ENCODE peak calls at places on chromosomes 6 and 20, in eight cellular contexts. O is adrenal gland, P is heart left ventricle, R is DND-41, G is AG04450, D is fibroblast of lung, C is uterus, H is neural crest cell. B is an unnamed sample.

GRCh38 chr20:24098886-24099285 is 110.3 kb upstream of the GGTLC1 start:
- DNase-seq in H (no peak), O (no peak), R (no peak), D (no peak), P (no peak), G (no peak), C (no peak), B (peak; percentile 63)

GRCh38 chr6:150269130-150269856 is 99.5 kb upstream of the IYD start:
- DNase-seq in D (no peak), R (no peak), P (no peak), O (no peak), G (no peak), C (no peak), H (no peak), B (no peak)

GRCh38 chr6:24919404-24919892 is 16.3 kb downstream of the RIPOR2 start:
- DNase-seq in C (no peak), G (no peak), R (peak; percentile 88), P (no peak), H (no peak), D (no peak), O (no peak), B (no peak)

GRCh38 chr6:99241905-99242534 is 107.5 kb downstream of the FAXC start:
- DNase-seq in H (peak; percentile 31), O (no peak), G (peak; percentile 1), R (peak; percentile 10), P (no peak), D (peak; percentile 22), C (no peak), B (peak; percentile 37)

GRCh38 chr6:28683945-28684538 is 158.4 kb downstream of the GPX5 start:
- DNase-seq in G (no peak), O (peak; percentile 32), C (no peak), H (peak; percentile 8), P (no peak), D (peak; percentile 58), R (peak; percentile 26), B (peak; percentile 68)

GRCh38 chr20:16292227-16292626 is 281.0 kb downstream of the KIF16B start:
- DNase-seq in C (no peak), O (no peak), H (no peak), G (no peak), D (peak; percentile 6), R (no peak), P (no peak), B (peak; percentile 8)

GRCh38 chr6:42140051-42140450 is 2.4 kb downstream of the C6orf132 start:
- DNase-seq in G (no peak), R (no peak), D (peak; percentile 17), H (no peak), P (no peak), C (no peak), O (no peak), B (no peak)

GRCh38 chr6:28922004-28922840 is 1.6 kb downstream of the TRIM27 start:
- DNase-seq in D (no peak), G (no peak), P (no peak), H (no peak), O (no peak), R (no peak), C (no peak), B (peak; percentile 49)

GRCh38 chr6:109073344-109074235 is 21.1 kb downstream of the SESN1 start:
- DNase-seq in R (peak; percentile 61), D (peak; percentile 86), G (peak; percentile 46), O (peak; percentile 59), C (peak; percentile 24), H (peak; percentile 51), P (no peak), B (peak; percentile 88)

GRCh38 chr6:27332692-27333641 is 20.9 kb upstream of the POM121L2 start:
- DNase-seq in D (peak; percentile 59), G (peak; percentile 18), C (peak; percentile 40), R (no peak), H (peak; percentile 22), O (no peak), P (no peak), B (peak; percentile 57)

GRCh38 chr20:51526105-51526470 is 16.4 kb downstream of the NFATC2 start:
- DNase-seq in P (no peak), O (no peak), G (no peak), R (no peak), D (no peak), H (no peak), C (no peak), B (no peak)

GRCh38 chr6:168291450-168291849 is 28.1 kb downstream of the DACT2 start:
- DNase-seq in P (no peak), D (no peak), C (no peak), H (no peak), R (no peak), G (no peak), O (no peak), B (no peak)

GRCh38 chr6:148332088-148332487 is 10.6 kb upstream of the SASH1 start:
- DNase-seq in G (no peak), P (no peak), O (no peak), H (no peak), C (no peak), D (no peak), R (no peak), B (no peak)

GRCh38 chr20:62754122-62754990 is 41.9 kb upstream of the MRGBP start:
- DNase-seq in P (peak; percentile 48), G (no peak), O (no peak), R (no peak), H (no peak), D (no peak), C (no peak), B (no peak)

GRCh38 chr20:58481541-58482021 is 33.6 kb downstream of the APCDD1L start:
- DNase-seq in G (no peak), H (peak; percentile 53), D (peak; percentile 59), R (no peak), P (no peak), O (peak; percentile 57), C (no peak), B (peak; percentile 57)

GRCh38 chr20:62805365-62805710 is 703 bp downstream of the OGFR start:
- DNase-seq in C (no peak), R (peak; percentile 47), G (no peak), P (no peak), D (no peak), H (no peak), O (peak; percentile 47), B (no peak)

GRCh38 chr6:21305827-21306469 is 287.6 kb upstream of the SOX4 start:
- DNase-seq in O (no peak), R (no peak), G (no peak), C (no peak), D (peak; percentile 93), H (no peak), P (no peak), B (peak; percentile 75)
- TF ChIP-seq CTCF in O (no peak), R (no peak), G (peak; percentile 24), C (no peak), D (peak; percentile 59), H (peak; percentile 15), P (no peak), B (peak; percentile 43)

GRCh38 chr6:72022830-72023229 is 136.5 kb downstream of the RIMS1 start:
- DNase-seq in G (no peak), H (no peak), O (no peak), C (no peak), R (no peak), P (no peak), D (no peak), B (no peak)
- TF ChIP-seq CTCF in G (no peak), H (no peak), O (no peak), C (no peak), R (no peak), P (no peak), D (no peak), B (no peak)

GRCh38 chr20:56174416-56174815 is 74.1 kb upstream of the MC3R start:
- DNase-seq in D (no peak), G (no peak), O (no peak), R (no peak), P (no peak), H (no peak), C (no peak), B (no peak)

GRCh38 chr20:56175884-56176283 is 72.6 kb upstream of the MC3R start:
- DNase-seq in P (no peak), D (no peak), C (no peak), R (no peak), H (no peak), G (no peak), O (no peak), B (no peak)

GRCh38 chr20:56166781-56167465 is 81.6 kb upstream of the MC3R start:
- DNase-seq in C (no peak), D (no peak), R (no peak), P (no peak), H (no peak), G (no peak), O (no peak), B (no peak)

DNA sequence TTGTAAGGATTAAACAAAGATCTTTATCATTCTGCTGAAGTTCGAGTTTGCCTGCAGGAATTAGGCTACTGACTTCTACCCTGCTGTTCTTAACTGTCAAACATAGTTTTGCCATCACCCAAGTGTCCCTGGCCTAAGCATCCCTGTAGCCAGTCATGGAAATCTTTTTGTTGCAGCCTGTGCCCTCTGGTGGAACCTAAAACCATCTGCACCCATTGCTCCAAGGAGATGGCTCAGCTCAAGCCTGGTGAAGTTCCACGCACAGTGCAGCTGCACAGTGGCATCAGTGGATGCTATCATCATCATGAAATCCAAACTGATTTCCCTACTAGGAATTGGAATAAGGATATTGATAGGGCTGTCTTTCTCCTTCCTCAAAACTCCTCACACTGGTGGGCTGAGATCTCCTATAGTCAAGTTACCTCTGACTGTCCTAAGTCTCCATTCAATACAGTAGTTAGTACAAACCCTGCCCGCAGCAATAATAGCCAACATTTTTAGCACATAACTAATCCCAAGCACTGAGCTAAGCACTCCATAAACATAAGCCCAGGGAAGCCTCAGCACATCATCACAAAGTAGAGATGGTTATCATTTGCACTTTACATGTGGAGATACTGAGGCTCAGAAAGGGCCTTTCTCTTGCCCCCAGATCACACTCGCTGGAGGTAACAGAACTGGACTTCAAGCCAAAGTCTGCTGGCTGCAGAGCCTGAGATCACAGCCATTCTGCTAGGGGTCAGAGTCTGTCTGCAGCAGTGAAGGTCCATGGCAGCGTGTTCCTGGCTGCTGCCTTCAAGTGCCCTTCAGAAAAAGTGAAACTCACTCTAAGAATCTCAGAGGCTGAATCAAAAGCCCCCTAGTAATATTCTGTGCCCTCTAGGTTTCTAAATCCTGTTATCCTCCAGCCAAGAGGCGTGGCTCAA is 77.2 kb upstream of the MC3R start:
- DNase-seq in C (no peak), R (no peak), O (peak; percentile 33), H (no peak), G (no peak), P (no peak), D (no peak), B (no peak)
- TF ChIP-seq CTCF in C (peak; percentile 33), R (peak; percentile 38), O (peak; percentile 67), H (no peak), G (no peak), P (peak; percentile 30), D (no peak), B (no peak)

DNA sequence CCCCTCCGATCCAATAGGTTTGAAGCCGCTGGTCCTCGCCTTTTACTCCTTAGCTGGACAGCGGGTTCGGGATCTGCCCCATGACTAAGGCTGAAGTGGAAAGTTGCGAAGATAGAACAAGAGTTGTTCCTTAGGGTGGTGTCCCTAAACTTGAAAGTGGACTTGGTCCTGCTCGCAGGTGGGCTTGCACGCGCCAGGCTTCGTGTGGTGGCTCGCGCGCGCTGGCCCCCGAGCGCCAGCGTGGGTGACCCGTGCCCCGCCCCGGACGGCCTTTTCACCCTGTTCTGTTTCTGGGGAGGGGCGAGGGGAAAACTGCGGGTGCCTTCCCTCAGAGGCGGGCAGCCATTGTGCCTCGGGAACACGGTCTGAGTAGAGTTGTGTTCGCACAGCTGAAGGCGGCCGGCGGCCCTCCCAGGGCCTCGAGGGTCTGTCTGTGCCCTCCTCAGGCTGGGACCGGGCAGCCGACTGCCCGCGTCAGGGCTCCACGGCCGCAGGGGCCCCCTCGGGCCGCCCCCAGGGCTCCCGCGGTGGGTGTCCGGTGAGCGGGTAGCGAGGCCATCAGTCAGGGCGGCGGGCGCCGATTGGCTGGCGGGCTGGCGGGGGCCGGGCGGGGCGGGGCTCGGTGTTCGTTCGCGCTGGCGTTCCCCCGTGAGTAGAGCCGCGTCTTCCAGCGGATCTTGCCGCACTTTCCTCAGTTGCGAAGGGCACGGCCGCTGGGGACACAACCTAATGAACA is 33.0 kb downstream of the RREB1 start:
- DNase-seq in G (no peak), H (peak; percentile 73), R (peak; percentile 80), O (peak; percentile 90), C (peak; percentile 88), P (peak; percentile 94), D (peak; percentile 69), B (peak; percentile 70)
- TF ChIP-seq CTCF in G (no peak), H (no peak), R (no peak), O (no peak), C (no peak), P (no peak), D (no peak), B (no peak)

B was measured in fibroblast of pulmonary artery.